ENCODE peak calls at places on chromosomes 6 and 20, in five cellular contexts. Z is WTC11, F is A549, N is HepG2, C is K562. X is an unnamed sample.

GRCh38 chr6:72619883-72620696 is 1.8 kb upstream of the KCNQ5 start:
- DNase-seq in C (peak), F (no peak), Z (peak), N (no peak), X (peak)

GRCh38 chr6:72724545-72724944 is 102.7 kb downstream of the KCNQ5 start:
- DNase-seq in Z (no peak), F (no peak), C (no peak), N (no peak), X (peak)

GRCh38 chr6:44785123-44785522 is 397.6 kb downstream of the CDC5L start:
- DNase-seq in C (no peak), N (no peak), F (no peak), Z (no peak), X (no peak)

GRCh38 chr20:1423206-1423605 is 30.4 kb upstream of the FKBP1A start:
- DNase-seq in C (no peak), Z (no peak), N (no peak), F (no peak), X (no peak)

GRCh38 chr6:127510876-127511275 is 8.3 kb downstream of the MTCL3 start:
- DNase-seq in F (no peak), C (no peak), N (no peak), Z (no peak), X (no peak)

GRCh38 chr6:167956983-167957492 is 40.4 kb upstream of the KIF25 start:
- DNase-seq in C (no peak), Z (no peak), F (peak), N (peak), X (no peak)

GRCh38 chr6:95636552-95637376 is 59.4 kb downstream of the MANEA start:
- DNase-seq in F (no peak), N (no peak), Z (no peak), C (no peak), X (no peak)

GRCh38 chr6:169859978-169860703 is 108.7 kb downstream of the ERMARD start:
- DNase-seq in C (no peak), F (no peak), Z (no peak), N (no peak), X (no peak)

GRCh38 chr6:160461641-160462040 is 113.5 kb downstream of the SLC22A3 start:
- DNase-seq in C (no peak), N (no peak), Z (no peak), F (no peak), X (no peak)

GRCh38 chr6:28152531-28152930 is 10.8 kb downstream of the ZKSCAN8 start:
- DNase-seq in F (no peak), C (no peak), N (no peak), Z (no peak), X (no peak)

GRCh38 chr6:22101163-22101562 is 195.7 kb downstream of the PRL start:
- DNase-seq in N (no peak), C (no peak), Z (no peak), F (no peak), X (no peak)

GRCh38 chr20:63545814-63546213 is 1.7 kb downstream of the SRMS start:
- DNase-seq in Z (no peak), C (no peak), N (no peak), F (no peak), X (no peak)

GRCh38 chr6:33590531-33591198 is 10.6 kb upstream of the BAK1 start:
- DNase-seq in Z (no peak), F (no peak), C (peak), N (peak), X (no peak)

GRCh38 chr6:169986171-169986847 is 234.9 kb downstream of the ERMARD start:
- DNase-seq in C (no peak), F (no peak), N (no peak), Z (no peak), X (no peak)

GRCh38 chr6:51045548-51045947 is 226.9 kb downstream of the TFAP2B start:
- DNase-seq in C (no peak), N (no peak), F (no peak), Z (no peak), X (no peak)

GRCh38 chr6:87645080-87645479 is 55.1 kb downstream of the ORC3 start:
- DNase-seq in C (no peak), F (no peak), Z (no peak), N (no peak), X (no peak)

DNA sequence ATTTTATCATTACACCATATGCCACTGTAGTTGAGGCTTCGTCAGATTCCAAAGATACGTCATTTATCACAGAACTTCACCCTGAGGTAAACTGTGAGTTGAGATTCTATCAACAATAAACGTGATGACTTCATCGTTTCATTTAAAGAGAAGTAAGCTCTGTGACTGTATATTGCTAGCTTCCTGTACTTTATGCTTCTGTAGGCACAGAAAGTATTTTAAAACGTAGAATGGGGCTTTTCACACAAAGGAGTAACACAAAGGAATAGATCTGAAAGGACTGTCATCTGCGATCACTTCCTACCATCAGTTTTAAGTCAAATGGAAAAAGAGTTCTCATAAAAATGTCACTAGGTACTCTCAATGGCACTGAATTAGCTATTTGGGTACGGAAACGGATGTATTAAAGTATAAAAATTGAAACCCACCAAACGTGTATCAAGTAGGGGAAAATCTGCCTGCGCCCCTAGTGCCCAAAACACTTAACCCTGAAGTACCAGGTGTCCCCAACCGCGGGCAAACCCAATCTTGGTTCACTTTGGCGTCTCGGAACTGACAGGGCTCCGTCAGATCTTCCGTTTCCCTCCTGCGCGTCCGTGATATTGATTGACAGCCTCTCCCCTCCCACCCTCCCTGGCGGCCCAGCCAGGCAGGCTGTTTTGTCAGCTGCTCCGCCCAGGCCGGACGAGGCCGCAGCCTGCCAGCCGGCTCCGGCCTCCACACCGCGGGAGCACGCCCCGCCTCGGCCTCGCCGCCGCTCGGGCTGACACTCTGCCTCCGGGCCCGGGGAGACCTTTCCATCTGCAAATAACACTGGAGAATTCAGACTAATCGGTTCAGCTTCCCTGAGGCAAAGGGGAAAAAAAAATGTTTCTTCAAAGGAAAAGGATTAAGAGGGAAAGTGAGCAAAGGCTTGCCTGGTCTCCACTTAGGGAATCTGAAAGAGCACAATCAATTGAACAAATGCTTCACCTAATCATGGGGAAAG is 234.7 kb upstream of the MCHR2 start:
- DNase-seq in C (peak), F (peak), Z (peak), N (peak), X (peak)
- TF ChIP-seq CTCF in C (no peak), F (no peak), Z (no peak), N (no peak), X (peak)

GRCh38 chr6:1601616-1602355 is 7.9 kb upstream of the FOXC1 start:
- DNase-seq in C (no peak), N (no peak), F (no peak), Z (no peak), X (no peak)
- TF ChIP-seq ESRRA in C (no peak), N (no peak), F (no peak), Z (no peak), X (no peak)

DNA sequence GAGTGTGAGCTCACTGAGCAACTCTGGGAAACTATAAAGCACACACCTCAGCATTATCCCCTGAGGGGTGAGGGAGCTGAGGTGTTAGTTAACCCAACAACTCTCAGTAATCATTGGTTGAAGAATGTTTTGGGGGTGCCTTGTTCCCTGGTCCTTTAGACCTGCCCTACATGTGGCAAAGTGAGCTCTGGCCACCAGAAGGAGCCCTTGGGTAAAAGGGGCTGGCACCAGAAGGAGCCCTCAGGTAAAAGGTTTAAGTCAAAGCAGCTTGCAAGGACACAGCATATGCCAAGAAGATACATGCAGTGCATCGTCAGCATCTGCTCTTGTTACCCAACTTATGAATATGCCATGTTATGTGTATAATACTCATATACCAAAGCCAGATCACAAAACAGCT is 1081.7 kb downstream of the KIF16B start:
- DNase-seq in C (no peak), F (peak), N (no peak), Z (peak), X (no peak)
- TF ChIP-seq CTCF in C (no peak), F (no peak), N (no peak), Z (peak), X (peak)

DNA sequence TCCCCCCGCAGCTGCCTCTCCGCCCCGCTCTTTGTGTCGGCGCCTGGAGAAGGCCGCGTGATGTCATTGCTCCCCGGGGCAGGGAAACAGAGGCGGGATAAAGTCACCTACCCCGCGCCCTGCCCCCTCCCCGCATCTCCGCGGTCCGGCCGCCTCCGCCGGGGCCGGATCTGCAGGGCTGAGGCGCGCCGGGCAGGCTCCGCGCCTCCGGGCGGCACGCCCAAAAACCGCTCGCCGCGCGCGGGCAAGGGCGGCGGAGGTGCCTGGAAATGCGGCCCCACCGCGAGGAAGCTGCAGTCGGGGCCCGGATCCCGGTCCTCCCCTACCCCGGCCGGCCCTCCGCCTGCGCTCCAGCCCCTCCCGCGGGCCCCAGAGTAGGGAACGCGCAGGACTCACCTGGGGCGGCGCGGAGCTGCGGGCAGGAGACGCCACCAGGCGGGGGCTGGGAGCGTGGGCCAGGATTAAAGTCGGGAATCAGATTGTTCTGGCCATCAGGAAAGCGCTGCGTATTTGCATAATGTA is at the start of gene FAXC:
- DNase-seq in Z (peak), N (peak), C (peak), F (peak), X (no peak)
- TF ChIP-seq ESRRA in Z (no peak), N (no peak), C (no peak), F (no peak), X (no peak)

GRCh38 chr20:62475819-62476073 is at the start of gene GATA5:
- DNase-seq in F (no peak), C (no peak), N (no peak), Z (no peak), X (no peak)

GRCh38 chr20:62480318-62480717 is 4.5 kb upstream of the GATA5 start:
- DNase-seq in Z (no peak), F (no peak), C (peak), N (no peak), X (no peak)

GRCh38 chr20:62476074-62476838 is 461 bp upstream of the GATA5 start:
- DNase-seq in C (peak), N (no peak), Z (peak), F (peak), X (no peak)

GRCh38 chr20:62479218-62479617 is 3.4 kb upstream of the GATA5 start:
- DNase-seq in F (no peak), Z (no peak), C (no peak), N (no peak), X (no peak)

GRCh38 chr20:62477669-62478450 is 2.1 kb upstream of the GATA5 start:
- DNase-seq in Z (peak), C (peak), N (no peak), F (no peak), X (no peak)
- TF ChIP-seq CTCF in Z (no peak), C (peak), N (peak), F (peak), X (no peak)

DNA sequence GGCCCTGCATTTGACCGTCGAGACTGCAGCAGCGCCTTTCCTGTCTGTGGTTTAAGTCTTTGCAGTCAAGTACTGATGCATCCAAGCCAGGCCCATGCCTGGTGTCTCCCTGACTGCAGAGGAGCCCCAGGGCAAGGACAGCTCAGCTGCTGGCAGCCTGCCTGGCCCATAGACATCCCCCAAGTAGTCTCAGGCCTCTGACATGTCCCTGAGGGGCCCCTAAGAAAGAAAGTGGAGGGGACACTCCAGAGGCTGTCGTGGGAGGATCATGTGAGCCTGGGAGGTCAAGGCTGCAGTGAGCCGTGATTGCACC is 18.0 kb downstream of the HRH3 start:
- DNase-seq in N (no peak), Z (no peak), C (no peak), F (no peak), X (no peak)
- TF ChIP-seq ESRRA in N (no peak), Z (no peak), C (no peak), F (no peak), X (no peak)

GRCh38 chr6:8131265-8131897 is 29.0 kb upstream of the EEF1E1 start:
- DNase-seq in F (peak), N (peak), Z (peak), C (peak), X (no peak)
- TF ChIP-seq CTCF in F (peak), N (peak), Z (peak), C (peak), X (peak)

GRCh38 chr20:33651562-33652048 is 10.5 kb upstream of the C20orf144 start:
- DNase-seq in F (no peak), N (no peak), Z (no peak), C (no peak), X (no peak)
- TF ChIP-seq ESRRA in F (no peak), N (no peak), Z (no peak), C (no peak), X (no peak)

DNA sequence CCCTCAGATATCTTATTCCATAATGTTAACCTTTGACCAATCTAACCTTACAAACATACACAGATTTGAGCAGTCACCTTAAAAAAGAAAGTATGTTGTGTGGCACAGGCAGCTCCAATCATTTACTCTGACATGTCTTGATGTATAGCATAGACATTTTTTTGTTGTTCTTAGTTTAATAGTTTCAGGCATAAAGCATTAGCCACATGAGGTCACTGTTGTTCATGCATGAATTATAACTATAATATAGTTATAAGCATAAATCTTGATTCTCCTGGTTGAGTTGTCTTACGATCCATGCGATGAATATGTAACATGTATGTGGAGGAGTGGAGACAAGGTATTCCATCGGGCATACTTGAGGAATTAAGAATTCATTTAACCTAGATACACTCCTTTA is 26.1 kb upstream of the NKAIN2 start:
- DNase-seq in Z (no peak), C (no peak), F (no peak), N (no peak), X (no peak)
- TF ChIP-seq CTCF in Z (no peak), C (no peak), F (no peak), N (no peak), X (peak)